ENCODE peak calls at places on chromosomes 2 and 18, in five cellular contexts. G, U, S, V and Q are unnamed samples.

GRCh38 chr18:980586-980985 is 75.9 kb downstream of the ADCYAP1 start:
- DNase-seq in G (no peak), U (no peak), S (no peak), V (no peak), Q (no peak)

GRCh38 chr2:179376881-179377280 is 112.2 kb upstream of the SESTD1 start:
- DNase-seq in G (no peak), U (no peak), S (no peak), V (no peak), Q (no peak)

GRCh38 chr18:10877974-10878373 is 271.4 kb downstream of the PIEZO2 start:
- DNase-seq in G (no peak), U (no peak), S (no peak), V (no peak), Q (no peak)

GRCh38 chr18:63320690-63321265 is 1.2 kb upstream of the BCL2 start:
- DNase-seq in G (peak), U (peak), S (peak), V (peak), Q (peak)

GRCh38 chr2:203650860-203651613 is 55.4 kb upstream of the CD28 start:
- DNase-seq in G (peak), U (peak), S (no peak), V (no peak), Q (peak)

GRCh38 chr18:53950545-53950944 is 273.9 kb downstream of the MBD2 start:
- DNase-seq in G (no peak), U (no peak), S (no peak), V (no peak), Q (no peak)

GRCh38 chr2:18630101-18630500 is 40.7 kb upstream of the NT5C1B start:
- DNase-seq in G (no peak), U (no peak), S (no peak), V (no peak), Q (peak)

GRCh38 chr2:202039278-202040100 is 5.8 kb downstream of the FZD7 start:
- DNase-seq in G (no peak), U (no peak), S (no peak), V (no peak), Q (no peak)

GRCh38 chr18:37261988-37262387 is 303.6 kb downstream of the CELF4 start:
- DNase-seq in G (no peak), U (no peak), S (no peak), V (no peak), Q (no peak)

GRCh38 chr2:10269711-10270610 is 32.7 kb upstream of the HPCAL1 start:
- DNase-seq in G (no peak), U (peak), S (peak), V (peak), Q (no peak)

GRCh38 chr2:126902859-126903258 is 4.2 kb downstream of the TEX51 start:
- DNase-seq in G (no peak), U (peak), S (no peak), V (peak), Q (no peak)

GRCh38 chr2:240219208-240219890 is 78.9 kb upstream of the OTOS start:
- DNase-seq in G (no peak), U (no peak), S (no peak), V (peak), Q (no peak)

GRCh38 chr2:45170976-45171514 is 161.8 kb upstream of the SIX2 start:
- DNase-seq in G (no peak), U (no peak), S (no peak), V (no peak), Q (peak)

GRCh38 chr2:202671317-202672035 is 36.7 kb downstream of the FAM117B start:
- DNase-seq in G (no peak), U (no peak), S (no peak), V (no peak), Q (peak)

GRCh38 chr18:76359909-76360308 is 135.1 kb downstream of the ZNF516 start:
- DNase-seq in G (no peak), U (no peak), S (no peak), V (no peak), Q (no peak)

GRCh38 chr2:240872317-240873097 is 3.9 kb downstream of the AGXT start:
- DNase-seq in G (no peak), U (peak), S (no peak), V (no peak), Q (no peak)

GRCh38 chr2:105780606-105781005 is 35.9 kb downstream of the NCK2 start:
- DNase-seq in G (no peak), U (no peak), S (no peak), V (no peak), Q (no peak)

GRCh38 chr2:30690126-30690561 is 117.1 kb downstream of the CAPN13 start:
- DNase-seq in G (no peak), U (no peak), S (no peak), V (peak), Q (no peak)

GRCh38 chr2:174546519-174547506 is 50.8 kb downstream of the WIPF1 start:
- DNase-seq in G (peak), U (peak), S (no peak), V (no peak), Q (peak)

GRCh38 chr2:3743951-3744555 is 40.7 kb downstream of the DCDC2C start:
- DNase-seq in G (no peak), U (no peak), S (no peak), V (no peak), Q (no peak)

GRCh38 chr2:20221169-20221938 is 3.6 kb downstream of the SDC1 start:
- DNase-seq in G (no peak), U (peak), S (peak), V (no peak), Q (peak)

GRCh38 chr2:184597571-184597980 is 753 bp upstream of the ZNF804A start:
- DNase-seq in G (no peak), U (peak), S (no peak), V (no peak), Q (peak)

GRCh38 chr2:54626884-54627283 is 96.6 kb upstream of the EML6 start:
- DNase-seq in G (no peak), U (no peak), S (no peak), V (no peak), Q (no peak)
- TF ChIP-seq CTCF in G (no peak), U (no peak), S (no peak), V (no peak), Q (no peak)

GRCh38 chr2:237629739-237630138 is 2.4 kb downstream of the LRRFIP1 start:
- DNase-seq in G (no peak), U (no peak), S (no peak), V (no peak), Q (peak)
- H3K4me3 ChIP-seq in G (no peak), U (no peak), S (no peak), V (no peak), Q (no peak)

GRCh38 chr2:155368934-155369333 is 670.4 kb downstream of the KCNJ3 start:
- DNase-seq in G (peak), U (no peak), S (no peak), V (no peak), Q (peak)
- TF ChIP-seq CTCF in G (peak), U (peak), S (no peak), V (no peak), Q (peak)

DNA sequence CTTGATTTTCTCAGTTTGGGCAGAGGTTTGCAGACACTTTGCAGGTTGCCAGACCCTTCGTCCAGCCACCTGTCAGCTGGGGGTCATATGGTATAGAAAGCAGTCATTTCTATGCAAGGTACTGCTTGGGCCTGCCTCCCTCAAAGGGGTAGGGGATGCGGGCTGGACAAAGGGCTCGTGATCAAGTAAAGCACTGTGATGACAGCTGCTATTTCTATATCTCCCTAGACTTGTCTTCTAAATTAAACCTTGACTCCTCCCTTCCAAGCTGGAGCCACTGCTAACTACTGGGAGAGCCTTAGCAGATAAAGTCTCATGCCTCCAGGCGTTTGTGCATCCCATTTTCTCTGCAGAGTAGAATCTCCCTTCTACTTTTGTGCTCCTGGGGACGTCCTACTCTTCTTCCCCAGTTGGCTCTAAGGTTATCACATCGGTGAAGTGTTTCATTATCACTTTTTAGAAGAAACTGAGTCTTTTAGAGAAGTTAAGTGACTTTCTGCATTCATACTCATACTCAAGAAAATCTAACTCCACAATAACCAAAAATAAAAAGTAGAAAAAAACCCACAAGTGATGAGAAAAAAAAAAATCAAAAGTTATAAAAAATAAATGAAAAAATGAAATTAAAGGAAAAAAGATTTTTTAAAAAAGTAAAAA is 710 bp upstream of the XRCC5 start:
- DNase-seq in G (no peak), U (peak), S (no peak), V (no peak), Q (peak)
- H3K4me3 ChIP-seq in G (peak), U (peak), S (peak), V (peak), Q (peak)

DNA sequence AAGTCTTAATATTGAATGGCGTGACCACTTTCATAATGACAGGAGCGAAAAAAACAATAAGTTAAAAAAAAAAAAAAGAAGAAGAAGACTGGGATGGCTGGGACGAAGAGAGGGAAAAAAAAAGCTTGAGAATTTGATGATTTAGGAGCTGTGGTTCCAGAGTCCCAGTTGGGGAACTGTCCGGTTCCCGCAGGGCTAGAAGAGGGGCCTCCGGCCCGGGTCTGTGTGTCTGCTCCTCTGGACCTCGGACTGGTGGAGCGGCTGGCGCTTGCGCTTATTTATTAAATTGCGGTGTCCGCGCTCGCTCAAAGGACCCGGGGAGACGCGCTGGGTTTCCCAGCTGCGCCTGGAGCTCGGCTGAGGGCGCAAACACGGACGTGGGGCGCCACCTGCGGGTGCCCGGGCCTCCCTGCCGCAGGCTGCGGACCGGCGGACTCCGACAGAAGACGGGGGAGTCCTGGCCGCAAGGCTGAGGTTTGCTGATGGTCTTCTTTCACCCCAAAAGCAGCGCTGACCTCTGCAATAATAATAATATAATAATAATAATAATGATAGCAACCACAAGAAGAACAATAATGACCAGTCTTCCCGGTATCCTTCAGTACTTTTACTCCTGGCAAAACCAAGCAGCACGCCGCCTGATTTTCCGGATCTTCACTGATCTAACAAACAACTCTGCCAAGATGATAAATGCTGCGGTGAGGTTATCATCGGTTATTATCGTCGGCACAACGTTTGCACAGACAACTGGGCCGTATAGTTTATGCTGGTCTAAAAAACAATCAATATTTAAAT is at the start of gene CBLN2:
- DNase-seq in G (peak), U (peak), S (peak), V (no peak), Q (peak)
- TF ChIP-seq CTCF in G (peak), U (peak), S (no peak), V (peak), Q (peak)

GRCh38 chr2:64666810-64667438 is 13.2 kb upstream of the SERTAD2 start:
- DNase-seq in G (no peak), U (no peak), S (no peak), V (no peak), Q (no peak)
- H3K4me3 ChIP-seq in G (no peak), U (no peak), S (no peak), V (no peak), Q (no peak)

DNA sequence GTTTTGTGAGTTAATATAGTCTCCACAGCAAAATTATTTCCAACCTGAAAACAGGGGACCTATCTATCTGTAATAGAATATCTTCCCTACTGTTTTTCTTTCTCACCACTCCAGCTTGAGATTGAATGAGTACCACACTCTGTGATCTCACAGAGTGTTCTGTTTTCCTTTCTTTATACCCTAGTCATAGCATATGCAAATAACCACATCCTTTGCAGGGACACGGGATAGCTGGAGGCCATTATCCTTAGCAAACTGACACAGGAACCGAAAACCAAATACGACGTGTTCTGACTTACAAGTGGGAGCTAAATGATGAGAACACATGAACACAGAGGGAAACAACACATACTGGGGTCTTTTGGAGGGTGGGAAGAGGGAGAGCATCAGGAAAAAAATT is 224.7 kb downstream of the SLC8A1 start:
- DNase-seq in G (no peak), U (no peak), S (no peak), V (no peak), Q (peak)
- TF ChIP-seq CTCF in G (no peak), U (no peak), S (no peak), V (no peak), Q (no peak)